ENCODE peak calls at places on chromosomes 7 and 10, in five cellular contexts. B is HCT116, I is mucosa of descending colon, S is esophagus squamous epithelium, V is heart left ventricle. C is an unnamed sample. For H3K9me3 and H3K4me1, the result is how much of the 10 kb centered on the place peaks cover.

GRCh38 chr10:84306751-84307384 is 21.5 kb upstream of the CCSER2 start:
- DNase-seq in B (no peak), I (no peak), S (no peak), V (no peak), C (no peak)

GRCh38 chr7:150923802-150924201 is 54.3 kb downstream of the KCNH2 start:
- DNase-seq in B (no peak), I (no peak), S (no peak), V (no peak), C (no peak)

GRCh38 chr10:17660921-17661320 is 17.0 kb downstream of the STAM start:
- DNase-seq in B (no peak), I (no peak), S (no peak), V (no peak), C (no peak)

GRCh38 chr10:14371616-14372015 is 40.9 kb upstream of the FRMD4A start:
- DNase-seq in B (no peak), I (no peak), S (no peak), V (no peak), C (no peak)

GRCh38 chr7:133797818-133798485 is 329.2 kb upstream of the LRGUK start:
- DNase-seq in B (no peak), I (no peak), S (no peak), V (no peak), C (no peak)

GRCh38 chr7:151117041-151117440 is 30.8 kb downstream of the AGAP3 start:
- DNase-seq in B (no peak), I (no peak), S (no peak), V (no peak), C (no peak)

GRCh38 chr10:124013916-124014315 is 79.5 kb downstream of the CHST15 start:
- DNase-seq in B (no peak), I (peak), S (no peak), V (no peak), C (no peak)

GRCh38 chr10:127148933-127149220 is 47.5 kb downstream of the INSYN2A start:
- DNase-seq in B (peak), I (no peak), S (no peak), V (no peak), C (no peak)

GRCh38 chr10:68471063-68471585 is 649 bp downstream of the DNA2 start:
- DNase-seq in B (no peak), I (no peak), S (no peak), V (no peak), C (no peak)

GRCh38 chr10:102140913-102141540 is 8.2 kb downstream of the PPRC1 start:
- DNase-seq in B (no peak), I (no peak), S (no peak), V (no peak), C (no peak)

GRCh38 chr10:125521721-125522680 is 161.0 kb downstream of the TEX36 start:
- DNase-seq in B (peak), I (no peak), S (no peak), V (no peak), C (peak)

GRCh38 chr7:132865766-132866531 is 215.9 kb downstream of the CHCHD3 start:
- DNase-seq in B (no peak), I (no peak), S (no peak), V (no peak), C (no peak)

GRCh38 chr7:94129443-94130140 is 125.4 kb upstream of the BET1 start:
- DNase-seq in B (no peak), I (no peak), S (no peak), V (no peak), C (no peak)

GRCh38 chr7:158021836-158022235 is 565.8 kb downstream of the PTPRN2 start:
- DNase-seq in B (no peak), I (no peak), S (no peak), V (no peak), C (no peak)
- H3K9me3 ChIP-seq in B (under half), I (under half), S (under half), V (under half), C (under half)

DNA sequence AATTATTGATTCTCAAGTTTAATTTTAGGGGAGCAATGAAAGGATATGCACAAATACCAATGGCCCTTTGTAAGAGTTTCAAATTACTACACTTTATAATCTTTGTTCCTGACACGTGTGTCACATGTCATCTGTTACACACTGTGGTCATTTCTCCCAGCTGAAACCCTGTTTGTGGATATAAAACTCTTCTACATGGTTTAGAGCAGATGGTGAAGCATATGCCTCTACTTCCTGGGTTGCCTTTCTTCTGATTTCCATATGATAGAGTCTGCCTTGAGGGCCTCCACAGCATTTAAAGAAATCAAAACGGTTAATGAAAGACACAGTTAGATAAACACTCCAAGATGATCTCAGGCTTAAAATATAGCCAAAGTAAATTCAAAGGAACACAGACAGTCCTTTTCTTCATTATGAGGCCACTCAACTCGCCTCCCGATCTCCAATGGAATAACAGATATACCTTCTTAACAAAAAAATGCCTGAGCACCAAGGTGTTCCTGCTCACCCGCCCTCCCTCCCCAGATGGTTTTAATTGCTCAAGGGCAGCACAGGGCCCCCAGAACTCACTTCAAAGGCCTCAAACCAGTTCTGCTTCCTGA is 75.0 kb downstream of the CPVL start:
- DNase-seq in B (no peak), I (no peak), S (no peak), V (no peak), C (no peak)
- H3K4me1 ChIP-seq in B (under half), I (under half), S (under half), V (under half), C (under half)

GRCh38 chr7:64465551-64465950 is 97.3 kb downstream of the ZNF680 start:
- DNase-seq in B (no peak), I (no peak), S (no peak), V (no peak), C (no peak)
- H3K9me3 ChIP-seq in B (under half), I (half or more), S (under half), V (under half), C (under half)

GRCh38 chr10:122492006-122492405 is 30.7 kb downstream of the HTRA1 start:
- DNase-seq in B (no peak), I (no peak), S (no peak), V (no peak), C (no peak)
- H3K4me1 ChIP-seq in B (under half), I (under half), S (half or more), V (half or more), C (under half)

GRCh38 chr10:81473755-81474154 is 401.2 kb upstream of the NRG3 start:
- DNase-seq in B (no peak), I (peak), S (no peak), V (no peak), C (no peak)
- H3K9me3 ChIP-seq in B (under half), I (under half), S (under half), V (under half), C (under half)

GRCh38 chr10:132519382-132520146 is 18.0 kb upstream of the INPP5A start:
- DNase-seq in B (no peak), I (peak), S (no peak), V (peak), C (peak)

GRCh38 chr10:132522521-132523411 is 14.8 kb upstream of the INPP5A start:
- DNase-seq in B (no peak), I (peak), S (no peak), V (no peak), C (no peak)

GRCh38 chr10:132520147-132520811 is 17.3 kb upstream of the INPP5A start:
- DNase-seq in B (no peak), I (peak), S (no peak), V (peak), C (peak)

GRCh38 chr10:132521466-132522102 is 16.0 kb upstream of the INPP5A start:
- DNase-seq in B (no peak), I (peak), S (no peak), V (no peak), C (no peak)

DNA sequence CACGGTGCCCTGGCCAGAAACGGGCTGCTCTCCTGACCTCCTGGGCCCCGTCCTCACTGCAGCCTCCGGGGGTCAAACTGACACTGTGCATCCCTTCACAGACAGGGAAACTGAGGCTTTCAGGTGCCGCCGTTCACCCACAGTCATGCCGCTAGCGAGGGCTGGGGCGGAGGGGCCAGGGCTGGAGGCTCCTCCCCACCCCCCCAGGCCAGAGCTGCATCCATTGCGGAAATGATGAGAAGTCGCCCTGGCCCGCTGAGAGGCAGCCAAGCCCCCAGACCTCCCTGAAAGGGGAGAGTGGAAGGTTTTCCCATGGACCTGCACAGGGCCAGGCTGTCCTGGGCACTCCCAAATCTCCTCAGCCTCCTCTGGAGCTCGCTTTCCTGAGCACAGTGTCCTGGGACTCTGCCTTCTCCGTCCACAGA is 16.5 kb upstream of the INPP5A start:
- DNase-seq in B (no peak), I (peak), S (no peak), V (no peak), C (no peak)
- H3K4me1 ChIP-seq in B (under half), I (under half), S (half or more), V (half or more), C (under half)

GRCh38 chr10:90138844-90139243 is 437.5 kb downstream of the KIF20B start:
- DNase-seq in B (no peak), I (no peak), S (no peak), V (no peak), C (peak)
- H3K9me3 ChIP-seq in B (under half), I (under half), S (under half), V (half or more), C (under half)

DNA sequence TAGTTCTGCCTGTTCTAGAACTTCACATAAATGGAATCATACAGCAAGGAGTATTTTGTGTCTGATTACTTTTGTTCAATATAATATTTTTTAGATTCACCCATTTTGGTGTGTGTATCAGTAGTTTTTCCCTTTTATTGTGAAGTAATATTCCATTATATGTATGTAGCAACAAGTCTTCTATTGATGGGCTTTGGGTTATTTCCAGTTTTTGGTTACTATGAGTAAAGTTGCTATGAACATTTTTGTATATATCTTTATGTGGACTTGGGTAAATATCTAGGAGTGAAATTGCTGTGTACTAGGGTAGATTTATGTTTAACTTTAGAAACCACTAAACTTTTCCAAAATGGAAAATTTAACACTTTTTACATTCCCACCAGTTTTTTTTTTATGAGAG is 35.7 kb downstream of the ADK start:
- DNase-seq in B (no peak), I (no peak), S (no peak), V (no peak), C (no peak)
- H3K4me1 ChIP-seq in B (under half), I (under half), S (half or more), V (under half), C (under half)

C was measured in HAP-1.